ENCODE peak calls at places on chromosomes 13 and 19, in six cellular contexts. Y is ovary, F is A549, B is right lobe of liver, X is lower leg skin, S is transverse colon. P is an unnamed sample.

GRCh38 chr19:576768-577438 is 4.5 kb downstream of the BSG start:
- DNase-seq in F (no peak), Y (no peak), X (no peak), B (peak), S (no peak), P (no peak)

GRCh38 chr13:26249551-26249950 is 4.4 kb upstream of the CDK8 start:
- DNase-seq in X (no peak), Y (no peak), S (no peak), F (no peak), B (no peak), P (no peak)

GRCh38 chr19:33661336-33661735 is 39.6 kb downstream of the CHST8 start:
- DNase-seq in Y (no peak), S (no peak), F (no peak), X (peak), B (no peak), P (no peak)

GRCh38 chr19:44855606-44856005 is 9.5 kb downstream of the NECTIN2 start:
- DNase-seq in F (no peak), S (no peak), X (no peak), Y (no peak), B (no peak), P (no peak)

GRCh38 chr13:113216165-113217056 is 7.0 kb downstream of the CUL4A start:
- DNase-seq in S (peak), F (peak), B (no peak), Y (no peak), X (no peak), P (peak)

GRCh38 chr19:35789195-35789977 is 14.0 kb downstream of the ARHGAP33 start:
- DNase-seq in S (no peak), B (no peak), Y (no peak), X (no peak), F (no peak), P (no peak)

GRCh38 chr19:31139871-31140505 is 209.2 kb downstream of the TSHZ3 start:
- DNase-seq in F (peak), B (no peak), Y (no peak), S (no peak), X (peak), P (no peak)

GRCh38 chr13:84208251-84208650 is 326.0 kb upstream of the SLITRK1 start:
- DNase-seq in X (no peak), Y (no peak), F (no peak), S (no peak), B (no peak), P (no peak)

GRCh38 chr19:13398780-13399726 is 107.2 kb downstream of the CACNA1A start:
- DNase-seq in Y (no peak), X (no peak), F (peak), B (no peak), S (no peak), P (no peak)

GRCh38 chr19:13827656-13828055 is 32.4 kb downstream of the ZSWIM4 start:
- DNase-seq in S (no peak), X (no peak), Y (no peak), F (peak), B (no peak), P (no peak)

GRCh38 chr19:1789282-1790020 is 22.6 kb downstream of the ATP8B3 start:
- DNase-seq in B (peak), S (no peak), Y (no peak), F (peak), X (no peak), P (no peak)

GRCh38 chr19:13018037-13018914 is 23.0 kb downstream of the NFIX start:
- DNase-seq in Y (peak), B (no peak), S (peak), F (no peak), X (no peak), P (no peak)

GRCh38 chr19:40605201-40605971 is 4.2 kb downstream of the LTBP4 start:
- DNase-seq in B (peak), X (peak), F (peak), S (peak), Y (peak), P (peak)

GRCh38 chr13:31012285-31013024 is 80.0 kb downstream of the TEX26 start:
- DNase-seq in S (no peak), X (peak), Y (no peak), B (no peak), F (no peak), P (no peak)

GRCh38 chr13:51467730-51468129 is 14.9 kb upstream of the INTS6 start:
- DNase-seq in F (no peak), B (no peak), X (no peak), Y (no peak), S (no peak), P (no peak)

GRCh38 chr13:75978815-75979214 is 342.7 kb downstream of the LMO7 start:
- DNase-seq in B (no peak), Y (no peak), X (no peak), F (no peak), S (no peak), P (no peak)

GRCh38 chr13:93525087-93525486 is 298.5 kb downstream of the GPC6 start:
- DNase-seq in B (no peak), S (no peak), F (no peak), X (no peak), Y (no peak), P (no peak)

GRCh38 chr19:44755219-44755618 is 6.7 kb downstream of the BCL3 start:
- DNase-seq in S (no peak), X (no peak), Y (no peak), B (no peak), F (no peak), P (no peak)

GRCh38 chr13:50016421-50016820 is 1.2 kb downstream of the KCNRG start:
- DNase-seq in X (no peak), B (no peak), S (no peak), F (no peak), Y (no peak), P (no peak)

GRCh38 chr13:93116809-93117208 is 109.8 kb upstream of the GPC6 start:
- DNase-seq in X (no peak), Y (no peak), B (no peak), S (no peak), F (no peak), P (no peak)

GRCh38 chr13:57627663-57628062 is 3.9 kb upstream of the PCDH17 start:
- DNase-seq in B (no peak), S (no peak), X (no peak), Y (no peak), F (peak), P (peak)

GRCh38 chr19:50909240-50910070 is 1.7 kb downstream of the KLK4 start:
- DNase-seq in B (no peak), F (peak), Y (no peak), S (peak), X (no peak), P (peak)

GRCh38 chr13:44174769-44175425 is 198.7 kb upstream of the SERP2 start:
- DNase-seq in S (no peak), F (peak), X (no peak), Y (no peak), B (no peak), P (peak)

GRCh38 chr19:32642771-32643170 is 32.2 kb downstream of the ANKRD27 start:
- DNase-seq in X (no peak), Y (no peak), B (no peak), S (peak), F (no peak), P (no peak)

GRCh38 chr19:20558011-20558410 is 7.6 kb downstream of the ZNF737 start:
- DNase-seq in X (no peak), F (no peak), Y (no peak), B (no peak), S (no peak), P (no peak)

GRCh38 chr19:32404939-32405430 is 585 bp upstream of the DPY19L3 start:
- DNase-seq in S (peak), B (peak), Y (peak), X (peak), F (no peak), P (peak)

GRCh38 chr13:21047591-21048282 is 13.6 kb downstream of the LATS2 start:
- DNase-seq in F (no peak), S (no peak), Y (no peak), B (no peak), X (no peak), P (no peak)

GRCh38 chr19:27906081-27906480 is 1306.9 kb downstream of the UQCRFS1 start:
- DNase-seq in F (no peak), Y (no peak), B (no peak), S (no peak), X (no peak), P (no peak)

GRCh38 chr19:45824041-45824471 is 8.9 kb upstream of the RSPH6A start:
- DNase-seq in F (no peak), S (no peak), B (no peak), Y (no peak), X (no peak), P (no peak)

GRCh38 chr13:20654156-20654555 is 49.3 kb upstream of the IL17D start:
- DNase-seq in Y (no peak), B (no peak), F (no peak), S (no peak), X (no peak), P (no peak)

GRCh38 chr19:49150106-49150943 is 4.9 kb downstream of the HRC start:
- DNase-seq in X (peak), S (peak), Y (peak), B (peak), F (peak), P (peak)

GRCh38 chr19:49149652-49150105 is 5.5 kb downstream of the HRC start:
- DNase-seq in Y (peak), F (peak), S (peak), X (peak), B (peak), P (peak)

GRCh38 chr19:49147923-49148682 is 7.1 kb downstream of the HRC start:
- DNase-seq in Y (no peak), X (no peak), S (no peak), B (no peak), F (no peak), P (no peak)

GRCh38 chr19:49150944-49151243 is 4.3 kb downstream of the HRC start:
- DNase-seq in S (no peak), B (no peak), Y (no peak), X (no peak), F (no peak), P (no peak)

DNA sequence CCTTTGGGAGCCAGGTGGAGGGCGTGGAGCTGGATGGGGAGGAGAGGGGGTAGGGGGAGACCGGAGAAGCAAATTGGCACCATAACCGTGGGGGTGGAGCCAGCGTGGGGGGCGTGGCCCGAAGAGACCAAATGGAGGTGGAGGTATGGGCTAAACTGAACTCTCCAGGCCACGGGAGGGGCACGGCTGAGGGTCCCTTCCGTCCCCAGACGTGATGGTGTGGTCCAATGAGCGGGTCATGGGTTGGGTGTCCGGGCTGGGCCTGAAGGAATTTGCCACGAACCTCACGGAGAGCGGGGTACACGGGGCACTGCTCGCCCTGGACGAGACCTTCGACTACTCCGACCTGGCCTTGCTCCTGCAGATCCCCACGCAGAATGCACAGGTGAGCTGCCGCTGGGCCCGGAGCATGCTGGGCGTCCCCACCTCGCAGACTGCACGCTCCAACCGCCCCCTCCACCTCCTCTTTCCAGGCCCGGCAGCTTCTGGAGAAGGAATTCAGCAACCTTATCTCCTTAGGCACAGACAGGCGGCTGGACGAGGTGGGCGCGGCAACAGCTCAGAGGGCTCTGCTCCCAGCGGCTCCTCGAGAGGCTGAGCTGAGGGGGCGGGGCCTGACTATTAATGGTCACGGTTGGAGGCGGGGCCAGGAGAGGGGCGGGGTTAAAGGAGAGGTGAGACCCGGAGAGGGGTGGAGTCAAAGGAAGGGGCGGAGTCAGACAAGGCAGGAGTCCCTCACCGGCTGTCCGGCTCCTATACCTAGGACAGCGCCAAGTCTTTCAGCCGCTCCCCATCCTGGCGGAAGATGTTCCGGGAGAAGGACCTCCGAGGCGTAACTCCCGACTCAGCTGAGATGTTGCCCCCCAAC is 6.2 kb downstream of the HRC start:
- DNase-seq in Y (peak), F (peak), B (peak), X (peak), S (peak), P (peak)
- TF ChIP-seq POLR2A in Y (no peak), F (peak), B (peak), X (no peak), S (peak), P (no peak)

GRCh38 chr13:41465215-41465907 is 8.0 kb downstream of the RGCC start:
- DNase-seq in X (no peak), Y (no peak), B (no peak), F (no peak), S (peak), P (peak)
- TF ChIP-seq POLR2A in X (no peak), Y (no peak), B (no peak), F (no peak), S (peak), P (no peak)

GRCh38 chr19:6109947-6110346 is 353 bp downstream of the RFX2 start:
- DNase-seq in S (peak), B (no peak), F (no peak), X (peak), Y (peak), P (no peak)

GRCh38 chr19:6113616-6114188 is 3.4 kb upstream of the RFX2 start:
- DNase-seq in X (no peak), S (no peak), F (no peak), Y (no peak), B (no peak), P (no peak)

GRCh38 chr19:6110360-6110977 is at the start of gene RFX2:
- DNase-seq in Y (peak), B (peak), S (peak), F (peak), X (peak), P (peak)

GRCh38 chr19:6105444-6105843 is 4.9 kb downstream of the RFX2 start:
- DNase-seq in F (no peak), X (no peak), B (no peak), Y (no peak), S (no peak), P (no peak)

DNA sequence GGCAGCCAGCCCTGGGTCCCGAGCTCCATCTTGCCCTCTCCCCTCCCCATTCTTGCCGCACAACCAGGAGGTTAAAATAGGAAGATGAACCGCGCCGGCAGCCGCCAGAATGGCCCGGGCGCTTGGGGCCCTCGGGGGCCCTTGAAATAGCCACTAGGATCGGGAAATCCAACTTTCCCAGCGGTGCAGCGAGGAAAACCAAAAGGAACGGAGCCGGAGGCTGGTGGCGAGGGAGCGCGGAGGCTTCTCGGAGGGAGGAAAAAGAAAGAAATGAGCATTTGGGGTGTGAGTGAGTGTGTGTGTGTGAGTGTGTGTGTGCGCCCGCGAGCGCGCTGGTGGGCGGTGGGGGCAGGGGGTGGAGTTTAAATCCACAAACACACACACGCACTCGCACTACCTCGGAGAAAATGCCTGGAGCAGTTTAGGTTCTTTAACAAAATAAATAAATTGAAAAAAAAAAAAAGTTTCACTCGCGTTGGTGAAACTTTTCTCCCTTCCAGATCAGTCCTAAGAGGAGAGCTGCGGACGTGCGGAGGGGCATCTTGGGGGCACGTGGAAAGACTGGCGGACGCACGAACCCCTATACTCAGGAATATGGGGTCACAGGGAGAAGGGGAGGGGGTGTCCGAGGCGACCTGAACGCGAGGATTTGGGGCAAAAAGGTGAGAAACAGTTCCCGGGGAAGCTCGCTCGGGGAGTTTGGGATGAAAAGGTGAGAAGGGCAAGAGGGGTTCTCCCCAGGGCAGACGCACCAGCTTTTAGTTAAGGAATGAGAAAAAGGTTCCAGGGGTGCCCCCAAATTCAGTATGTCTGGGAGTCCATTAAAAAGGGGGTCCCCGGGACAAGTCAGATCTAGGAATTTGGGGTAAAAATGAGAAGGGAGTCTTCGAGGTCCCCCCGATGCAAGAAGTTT is 1.3 kb downstream of the RFX2 start:
- DNase-seq in S (peak), Y (peak), F (peak), B (no peak), X (peak), P (peak)
- TF ChIP-seq POLR2A in S (peak), Y (peak), F (no peak), B (no peak), X (no peak), P (peak)

GRCh38 chr19:10858204-10858828 is 10.1 kb downstream of the C19orf38 start:
- DNase-seq in F (no peak), B (no peak), X (no peak), Y (no peak), S (no peak), P (peak)
- TF ChIP-seq POLR2A in F (no peak), B (no peak), X (no peak), Y (no peak), S (no peak), P (no peak)